ENCODE peak calls at places on chromosomes 13 and 19, in six cellular contexts. G is tibial artery; S is pancreas; D is CD4-positive, alpha-beta memory T cell; E is aorta; N is sigmoid colon. A is an unnamed sample.
A peak's percentile ranks its signal among the peaks of the same experiment; 100 is the strongest.

GRCh38 chr13:68851026-68851425 is 1256.6 kb upstream of the ATXN8OS start:
- DNase-seq in S (no peak), N (no peak), G (no peak), E (no peak), D (no peak), A (no peak)

GRCh38 chr19:18450021-18450933 is 12.3 kb upstream of the ISYNA1 start:
- DNase-seq in D (no peak), E (no peak), G (no peak), S (no peak), N (peak; percentile 67), A (no peak)

GRCh38 chr13:112688560-112689497 is 1.0 kb upstream of the ATP11A start:
- DNase-seq in G (peak; percentile 62), E (peak; percentile 77), D (peak; percentile 70), S (no peak), N (no peak), A (no peak)

GRCh38 chr19:50003810-50004419 is 21.3 kb downstream of the VRK3 start:
- DNase-seq in N (peak; percentile 83), D (no peak), S (no peak), E (no peak), G (peak; percentile 76), A (peak; percentile 13)

GRCh38 chr13:36914648-36915047 is 5.4 kb downstream of the SMAD9 start:
- DNase-seq in S (no peak), N (no peak), G (no peak), D (no peak), E (no peak), A (no peak)

GRCh38 chr13:98216135-98216565 is 39.1 kb upstream of the RNF113B start:
- DNase-seq in N (no peak), G (peak; percentile 32), S (no peak), D (no peak), E (peak; percentile 86), A (no peak)

GRCh38 chr13:50268500-50268899 is 253.3 kb downstream of the KCNRG start:
- DNase-seq in E (no peak), N (no peak), D (no peak), G (no peak), S (no peak), A (no peak)

GRCh38 chr19:28027116-28027515 is 1185.8 kb downstream of the UQCRFS1 start:
- DNase-seq in D (no peak), E (no peak), S (no peak), N (no peak), G (no peak), A (no peak)

GRCh38 chr13:34543836-34544235 is 398.2 kb upstream of the NBEA start:
- DNase-seq in D (no peak), N (no peak), S (no peak), E (no peak), G (no peak), A (no peak)

GRCh38 chr19:7899751-7900352 is 3.8 kb upstream of the MAP2K7 start:
- DNase-seq in D (no peak), G (no peak), N (no peak), S (peak; percentile 73), E (no peak), A (no peak)

GRCh38 chr13:33213024-33213795 is 72.3 kb downstream of the STARD13 start:
- DNase-seq in S (no peak), E (no peak), G (no peak), N (no peak), D (no peak), A (no peak)

GRCh38 chr19:34236035-34236793 is 18.1 kb upstream of the GARRE1 start:
- DNase-seq in D (no peak), S (no peak), N (no peak), E (no peak), G (no peak), A (no peak)

GRCh38 chr13:26017932-26018690 is 33.7 kb downstream of the SHISA2 start:
- DNase-seq in E (no peak), G (no peak), S (no peak), N (no peak), D (no peak), A (no peak)

GRCh38 chr19:29062486-29063435 is 150.2 kb downstream of the UQCRFS1 start:
- DNase-seq in G (no peak), S (no peak), E (no peak), N (no peak), D (no peak), A (no peak)

GRCh38 chr19:29325241-29325975 is 112.5 kb upstream of the UQCRFS1 start:
- DNase-seq in N (peak; percentile 37), G (no peak), S (no peak), D (no peak), E (no peak), A (no peak)

GRCh38 chr19:13817018-13817614 is 21.9 kb downstream of the ZSWIM4 start:
- DNase-seq in D (no peak), G (no peak), S (peak; percentile 91), E (no peak), N (no peak), A (peak; percentile 83)

GRCh38 chr19:664913-665443 is 2.0 kb upstream of the RNF126 start:
- DNase-seq in E (peak; percentile 94), S (peak; percentile 91), G (peak; percentile 63), N (peak; percentile 88), D (peak; percentile 86), A (peak; percentile 74)
- H3K4me1 ChIP-seq in E (no peaks in the 10 kb centered on the region), S (peaks cover 18% of the 10 kb centered on the region), G (peaks cover 43% of the 10 kb centered on the region), N (peaks cover 46% of the 10 kb centered on the region), D (peaks cover 27% of the 10 kb centered on the region), A (peaks cover under 1% of the 10 kb centered on the region)

GRCh38 chr13:43432948-43433347 is 353.8 kb downstream of the ENOX1 start:
- DNase-seq in D (no peak), E (no peak), S (no peak), G (no peak), N (no peak), A (no peak)
- H3K27ac ChIP-seq in D (no peak overlapping the region), E (no peak overlapping the region), S (no peak overlapping the region), G (no peak overlapping the region), N (no peak overlapping the region), A (no peak overlapping the region)

GRCh38 chr13:96503481-96503880 is 413.6 kb downstream of the HS6ST3 start:
- DNase-seq in S (no peak), D (no peak), E (no peak), N (no peak), G (no peak), A (no peak)
- H3K4me3 ChIP-seq in S (no peak overlapping the region), D (no peak overlapping the region), E (no peak overlapping the region), N (no peak overlapping the region), G (no peak overlapping the region), A (no peak overlapping the region)

DNA sequence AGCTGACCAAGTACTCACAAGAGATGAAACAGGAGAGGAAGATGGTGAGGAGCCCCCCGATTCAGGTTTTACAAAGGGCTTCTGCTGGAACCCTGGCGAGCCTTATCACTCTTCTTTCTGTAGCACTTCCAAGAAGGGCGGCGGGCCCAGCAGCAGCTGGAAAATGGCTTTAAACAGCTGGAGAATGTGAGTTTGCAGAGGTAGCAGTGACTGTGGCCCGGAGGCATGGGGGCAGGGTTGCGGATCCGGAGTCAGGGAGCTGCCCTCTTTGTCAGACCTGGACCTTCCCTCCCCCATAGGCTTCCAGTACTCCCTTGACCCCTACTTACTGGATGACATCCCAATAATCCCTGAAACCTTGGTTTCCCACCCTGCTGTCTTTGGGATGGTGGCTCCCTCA is 3.6 kb downstream of the TRIP10 start:
- DNase-seq in N (no peak), S (no peak), E (no peak), G (no peak), D (no peak), A (no peak)
- H3K4me1 ChIP-seq in N (peaks cover 71% of the 10 kb centered on the region), S (peaks cover 20% of the 10 kb centered on the region), E (no peaks in the 10 kb centered on the region), G (peaks cover 63% of the 10 kb centered on the region), D (peaks cover 31% of the 10 kb centered on the region), A (no peaks in the 10 kb centered on the region)

DNA sequence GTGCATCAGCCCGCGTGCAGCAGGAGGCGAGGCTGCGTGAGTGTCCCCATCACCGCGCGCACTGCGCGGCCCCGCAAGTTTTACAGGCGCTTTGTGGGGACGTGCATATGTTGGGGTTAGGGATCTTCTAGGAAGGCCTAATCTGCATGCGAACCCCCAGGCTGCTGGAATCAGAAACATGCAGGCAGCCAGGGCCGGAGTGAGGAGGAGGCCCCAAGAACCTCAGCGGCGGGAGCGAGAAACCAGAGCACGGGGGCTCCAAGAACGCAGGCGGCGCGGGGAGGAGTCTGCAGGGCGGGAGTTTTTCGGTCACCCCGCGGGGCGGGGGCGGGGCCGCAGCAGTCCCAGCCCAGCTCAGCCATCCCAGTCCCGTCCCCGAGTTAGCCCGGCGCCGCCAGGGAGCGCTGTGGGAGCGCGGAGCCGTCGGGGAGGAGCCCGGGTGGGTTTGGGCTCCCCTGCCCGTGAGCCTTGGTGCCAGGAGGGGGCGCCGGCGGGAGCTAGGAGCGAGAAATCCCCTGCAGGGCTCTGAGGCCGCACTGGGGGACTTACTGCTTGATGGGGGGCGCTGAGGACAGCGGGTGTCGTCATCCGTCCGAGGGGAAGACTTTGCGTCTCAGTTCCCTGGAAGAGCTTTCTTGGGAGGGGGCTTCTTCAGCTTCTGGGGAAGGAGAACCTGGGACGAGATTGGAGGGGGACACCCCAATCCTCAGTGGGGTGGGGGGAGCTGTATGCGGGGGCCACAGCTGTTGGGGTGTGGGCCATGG is 933 bp upstream of the NRTN start:
- DNase-seq in N (peak; percentile 95), E (peak; percentile 93), G (peak; percentile 73), S (peak; percentile 96), D (peak; percentile 92), A (peak; percentile 85)
- H3K27ac ChIP-seq in N (peak overlapping the region; percentile 78), E (no peak overlapping the region), G (no peak overlapping the region), S (peak overlapping the region; percentile 67), D (peak overlapping the region; percentile 19), A (no peak overlapping the region)

DNA sequence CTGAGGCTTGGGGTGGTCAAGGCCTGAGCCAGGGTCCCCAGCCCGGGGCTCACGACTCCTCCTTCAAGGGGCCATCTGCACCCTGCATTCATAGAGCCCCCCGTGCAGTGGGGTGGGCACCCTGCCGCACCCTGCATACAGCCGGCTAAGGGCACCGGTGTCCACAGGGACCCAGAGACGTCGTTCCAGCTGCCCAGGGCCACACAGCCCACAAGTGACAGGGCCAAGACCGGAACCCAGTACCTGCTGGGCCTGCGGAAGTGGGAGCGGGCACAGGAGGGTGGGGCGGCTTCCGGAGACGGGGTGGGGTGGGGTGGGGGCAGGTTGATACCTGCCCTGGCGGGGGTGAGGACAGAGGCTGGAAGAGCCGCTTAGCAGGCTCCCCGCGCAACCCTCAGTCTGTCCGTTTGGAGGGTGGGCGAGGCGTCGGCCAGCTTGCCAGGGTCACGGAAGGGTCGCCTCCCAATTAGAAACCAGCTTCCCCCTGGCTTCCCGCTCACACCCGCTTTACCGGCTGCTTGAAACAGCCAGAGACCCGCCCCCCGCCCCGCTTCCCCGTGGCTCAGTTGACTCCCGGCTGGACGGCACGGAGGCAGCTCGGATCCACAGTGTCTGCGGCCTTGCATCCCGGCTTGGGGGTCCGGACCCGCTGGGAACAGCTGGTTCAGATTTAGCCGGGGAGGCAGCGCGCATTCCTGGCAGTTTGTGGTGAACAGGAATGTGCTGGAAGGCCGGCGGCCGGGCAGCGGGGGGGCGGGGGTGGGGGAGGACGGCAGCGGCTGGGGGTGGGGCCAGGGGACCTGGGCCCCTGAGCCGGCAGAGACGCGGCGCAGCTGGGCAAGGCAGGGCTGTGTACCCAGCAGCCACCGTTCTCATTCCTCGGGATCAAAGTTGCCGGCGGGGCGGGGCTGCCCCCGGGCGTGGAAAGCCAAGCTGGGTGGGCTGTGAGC is 1.8 kb downstream of the CNN2 start:
- DNase-seq in G (peak; percentile 67), S (peak; percentile 89), D (peak; percentile 79), N (peak; percentile 88), E (peak; percentile 91), A (peak; percentile 78)
- H3K4me3 ChIP-seq in G (peak overlapping the region; percentile 94), S (peak overlapping the region; percentile 72), D (peak overlapping the region; percentile 91), N (peak overlapping the region; percentile 82), E (peak overlapping the region; percentile 98), A (peak overlapping the region; percentile 97)

GRCh38 chr13:29564828-29565227 is 30.7 kb downstream of the SLC7A1 start:
- DNase-seq in E (no peak), G (no peak), N (no peak), S (no peak), D (no peak), A (no peak)
- H3K4me1 ChIP-seq in E (no peaks in the 10 kb centered on the region), G (peaks cover 41% of the 10 kb centered on the region), N (peaks cover 33% of the 10 kb centered on the region), S (peaks cover 14% of the 10 kb centered on the region), D (peaks cover 16% of the 10 kb centered on the region), A (peaks cover 2% of the 10 kb centered on the region)

GRCh38 chr19:32674959-32675719 is at the start of gene ANKRD27:
- DNase-seq in D (peak; percentile 97), S (peak; percentile 99), G (peak; percentile 98), E (peak; percentile 99), N (peak; percentile 99), A (peak; percentile 99)
- H3K27ac ChIP-seq in D (peak within 1 kb of the TSS; percentile 68), S (peak within 1 kb of the TSS; percentile 52), G (peak within 1 kb of the TSS; percentile 79), E (no peak within 1 kb of the TSS), N (peak within 1 kb of the TSS; percentile 93), A (peak within 1 kb of the TSS; percentile 66)